ENCODE peak calls at places on chromosomes 16 and 17, in nine cellular contexts. U is esophagus squamous epithelium, Q is prostate gland, P is A549, O is esophagus muscularis mucosa, T is tibial nerve, M is ovary, R is adrenal gland, D is heart left ventricle. Z is an unnamed sample.

GRCh38 chr16:85129846-85130706 is 17.8 kb upstream of the CIBAR2 start:
- DNase-seq in T (no peak), Q (no peak), D (no peak), O (no peak), U (no peak), P (no peak), M (peak), R (no peak), Z (peak)

GRCh38 chr16:75621170-75621477 is 2.0 kb downstream of the ADAT1 start:
- DNase-seq in R (no peak), O (no peak), D (no peak), Q (no peak), M (no peak), U (no peak), P (peak), T (no peak), Z (no peak)

GRCh38 chr17:63700528-63701441 is 860 bp upstream of the LIMD2 start:
- DNase-seq in Q (no peak), P (no peak), T (no peak), D (peak), U (no peak), R (no peak), M (peak), O (no peak), Z (no peak)

GRCh38 chr16:89122322-89122831 is 28.7 kb downstream of the ACSF3 start:
- DNase-seq in Q (peak), P (no peak), O (no peak), D (no peak), U (no peak), R (no peak), T (no peak), M (no peak), Z (no peak)

GRCh38 chr17:10769840-10770239 is 34.1 kb downstream of the TMEM238L start:
- DNase-seq in T (no peak), R (no peak), Q (no peak), O (no peak), P (no peak), U (no peak), D (no peak), M (no peak), Z (no peak)

GRCh38 chr16:2267913-2268666 is at the start of gene RNPS1:
- DNase-seq in U (peak), T (peak), Q (peak), D (peak), R (peak), M (peak), P (peak), O (peak), Z (peak)

GRCh38 chr16:78894872-78895271 is 705.7 kb downstream of the MAF start:
- DNase-seq in O (no peak), M (no peak), Q (peak), P (no peak), T (no peak), D (no peak), U (no peak), R (no peak), Z (no peak)

GRCh38 chr17:30292490-30292858 is 730 bp upstream of the BLMH start:
- DNase-seq in D (no peak), P (no peak), T (no peak), U (no peak), M (no peak), Q (no peak), R (no peak), O (no peak), Z (no peak)

GRCh38 chr17:82338858-82339633 is 5.5 kb upstream of the SECTM1 start:
- DNase-seq in D (no peak), U (no peak), T (no peak), O (no peak), P (peak), R (peak), M (peak), Q (peak), Z (no peak)

GRCh38 chr16:12804395-12804794 is 708 bp upstream of the CPPED1 start:
- DNase-seq in M (no peak), U (no peak), T (no peak), R (no peak), Q (no peak), D (no peak), P (no peak), O (no peak), Z (no peak)

GRCh38 chr16:48353565-48354163 is 31.5 kb downstream of the SIAH1 start:
- DNase-seq in D (peak), Q (peak), M (peak), U (no peak), T (no peak), P (peak), R (peak), O (no peak), Z (peak)

GRCh38 chr17:68719431-68719830 is 118.3 kb upstream of the FAM20A start:
- DNase-seq in R (no peak), O (no peak), P (no peak), U (no peak), Q (no peak), T (no peak), D (no peak), M (no peak), Z (no peak)

GRCh38 chr16:30186782-30187555 is 3.6 kb downstream of the CORO1A start:
- DNase-seq in M (peak), R (peak), T (peak), D (peak), Q (peak), P (peak), U (no peak), O (no peak), Z (peak)
- TF ChIP-seq POLR2A in M (no peak), R (no peak), T (no peak), D (no peak), Q (no peak), P (no peak), U (no peak), O (no peak), Z (no peak)

DNA sequence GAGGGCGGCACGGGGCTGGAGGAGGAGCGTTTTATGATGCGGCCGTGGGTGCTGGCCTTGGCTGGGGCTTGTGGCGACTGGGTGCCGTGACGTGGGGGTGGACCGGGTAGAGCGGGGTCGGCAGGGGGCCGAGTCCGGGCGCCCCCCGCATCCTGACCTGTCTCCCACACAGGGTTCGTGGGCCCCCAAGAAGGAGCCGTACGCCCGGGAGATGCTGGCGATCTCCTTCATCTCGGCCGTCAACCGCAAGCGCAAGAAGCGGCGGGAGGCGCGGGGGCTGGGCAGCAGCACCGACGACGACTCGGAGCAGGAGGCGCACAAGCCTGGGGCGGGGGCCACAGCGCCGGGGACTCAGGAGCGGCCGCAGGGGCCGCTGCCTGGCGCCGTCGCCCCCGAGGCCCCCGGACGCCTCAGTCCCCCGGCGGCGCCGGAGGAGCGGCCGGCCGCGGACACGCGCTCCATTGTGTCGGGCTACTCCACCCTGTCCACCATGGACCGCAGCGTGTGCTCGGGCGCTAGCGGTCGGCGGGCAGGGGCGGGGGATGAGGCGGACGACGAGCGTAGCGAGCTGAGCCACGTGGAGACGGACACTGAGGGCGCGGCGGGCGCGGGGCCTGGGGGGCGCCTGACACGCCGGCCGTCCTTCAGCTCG is 81.6 kb downstream of the ARHGAP23 start:
- DNase-seq in D (no peak), U (no peak), R (no peak), T (no peak), M (no peak), P (no peak), Q (no peak), O (no peak), Z (no peak)
- H3K4me3 ChIP-seq in D (no peak), U (peak), R (no peak), T (peak), M (no peak), P (no peak), Q (no peak), O (peak), Z (no peak)

GRCh38 chr16:73572135-73572534 is 524.2 kb upstream of the ZFHX3 start:
- DNase-seq in U (no peak), M (no peak), O (no peak), D (peak), Q (peak), T (peak), R (peak), P (no peak), Z (peak)
- TF ChIP-seq POLR2A in U (no peak), M (no peak), O (no peak), D (no peak), Q (no peak), T (no peak), R (no peak), P (no peak), Z (no peak)

GRCh38 chr16:57045694-57046381 is 46.5 kb upstream of the CPNE2 start:
- DNase-seq in P (peak), Q (peak), T (peak), D (peak), R (no peak), M (peak), U (peak), O (no peak), Z (peak)

GRCh38 chr16:57042157-57043111 is 49.9 kb upstream of the CPNE2 start:
- DNase-seq in T (no peak), Q (no peak), M (no peak), U (no peak), P (no peak), O (no peak), R (no peak), D (no peak), Z (no peak)

GRCh38 chr16:57043248-57043647 is 49.1 kb upstream of the CPNE2 start:
- DNase-seq in T (no peak), D (no peak), P (no peak), M (no peak), O (no peak), R (no peak), U (no peak), Q (no peak), Z (no peak)

GRCh38 chr16:57048095-57048494 is 44.3 kb upstream of the CPNE2 start:
- DNase-seq in M (no peak), T (no peak), P (no peak), O (no peak), U (no peak), R (no peak), Q (no peak), D (no peak), Z (no peak)

GRCh38 chr16:57044931-57045693 is 47.3 kb upstream of the CPNE2 start:
- DNase-seq in M (no peak), T (no peak), R (no peak), Q (no peak), P (no peak), D (no peak), O (no peak), U (no peak), Z (no peak)
- H3K4me3 ChIP-seq in M (no peak), T (no peak), R (no peak), Q (no peak), P (no peak), D (no peak), O (no peak), U (no peak), Z (no peak)

DNA sequence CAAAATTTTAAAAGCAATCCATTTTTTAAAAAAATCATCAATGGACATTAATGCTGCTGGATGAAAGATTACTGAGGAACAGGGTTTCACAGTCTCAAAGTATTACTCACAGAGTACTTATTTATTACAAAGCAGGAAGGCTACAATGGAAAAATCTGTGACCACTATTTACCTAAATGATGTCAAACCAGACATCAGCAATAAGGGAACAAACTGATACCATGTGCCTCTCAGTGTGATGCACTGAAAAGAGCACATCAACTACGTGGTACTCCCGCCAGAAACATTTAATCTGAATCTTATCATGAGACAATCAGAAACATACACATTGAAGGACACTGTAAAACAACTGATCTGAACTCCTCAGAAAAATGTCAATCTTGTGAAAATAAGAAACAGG is 124.2 kb downstream of the PARN start:
- DNase-seq in M (no peak), Q (peak), D (no peak), P (peak), U (no peak), T (no peak), R (no peak), O (peak), Z (no peak)
- TF ChIP-seq POLR2A in M (no peak), Q (no peak), D (no peak), P (no peak), U (no peak), T (no peak), R (no peak), O (no peak), Z (no peak)

Z was measured in gastrocnemius medialis.